ENCODE peak calls at places on chromosomes 11 and 22, in ten cellular contexts. J, O, G, I, N, C, B, S, E and P are unnamed samples.

GRCh38 chr11:37712246-37712645 is 1114.2 kb upstream of the RAG2 start:
- DNase-seq in J (no peak), O (no peak), G (no peak), I (no peak), N (no peak), C (no peak), B (peak), S (no peak), E (peak), P (peak)

GRCh38 chr22:26485013-26485412 is 1.3 kb downstream of the SRRD start:
- DNase-seq in J (no peak), O (no peak), G (no peak), I (no peak), N (no peak), C (no peak), B (peak), S (no peak), E (no peak), P (no peak)

GRCh38 chr11:107566569-107566968 is 1.0 kb upstream of the ALKBH8 start:
- DNase-seq in J (no peak), O (no peak), G (no peak), I (no peak), N (no peak), C (no peak), B (no peak), S (no peak), E (no peak), P (no peak)

GRCh38 chr11:11137339-11137738 is 215.7 kb downstream of the CSNK2A3 start:
- DNase-seq in J (no peak), O (no peak), G (no peak), I (no peak), N (no peak), C (peak), B (no peak), S (no peak), E (no peak), P (no peak)

GRCh38 chr11:821513-822371 is 3.0 kb downstream of the PNPLA2 start:
- DNase-seq in J (no peak), O (no peak), G (no peak), I (no peak), N (peak), C (no peak), B (no peak), S (no peak), E (no peak), P (peak)

GRCh38 chr11:19660076-19660475 is 52.6 kb upstream of the NAV2 start:
- DNase-seq in J (peak), O (peak), G (no peak), I (no peak), N (no peak), C (no peak), B (peak), S (no peak), E (no peak), P (no peak)

GRCh38 chr11:1855886-1856265 is 3.0 kb downstream of the LSP1 start:
- DNase-seq in J (no peak), O (no peak), G (no peak), I (no peak), N (no peak), C (no peak), B (no peak), S (no peak), E (no peak), P (no peak)

GRCh38 chr22:36365020-36365411 is 22.8 kb downstream of the MYH9 start:
- DNase-seq in J (peak), O (peak), G (peak), I (peak), N (peak), C (peak), B (peak), S (no peak), E (no peak), P (no peak)

GRCh38 chr22:46945481-46945880 is 183.0 kb downstream of the TBC1D22A start:
- DNase-seq in J (no peak), O (no peak), G (no peak), I (no peak), N (no peak), C (no peak), B (no peak), S (no peak), E (no peak), P (no peak)

GRCh38 chr11:65150513-65151271 is 16.4 kb upstream of the SYVN1 start:
- DNase-seq in J (no peak), O (peak), G (no peak), I (no peak), N (peak), C (no peak), B (peak), S (peak), E (no peak), P (peak)

GRCh38 chr11:122293298-122294023 is 177.4 kb upstream of the BLID start:
- DNase-seq in J (no peak), O (no peak), G (no peak), I (no peak), N (no peak), C (no peak), B (peak), S (peak), E (no peak), P (no peak)

GRCh38 chr22:19874307-19875060 is 19.8 kb upstream of the GNB1L start:
- DNase-seq in J (peak), O (no peak), G (no peak), I (no peak), N (no peak), C (peak), B (peak), S (no peak), E (peak), P (no peak)

GRCh38 chr11:58006940-58007339 is 16.7 kb upstream of the OR9Q1 start:
- DNase-seq in J (no peak), O (no peak), G (no peak), I (no peak), N (no peak), C (no peak), B (peak), S (no peak), E (no peak), P (no peak)

GRCh38 chr11:69913591-69914285 is 94.5 kb upstream of the FGF3 start:
- DNase-seq in J (no peak), O (no peak), G (no peak), I (no peak), N (no peak), C (no peak), B (no peak), S (no peak), E (no peak), P (no peak)

GRCh38 chr11:15800121-15800800 is 556.1 kb downstream of the SOX6 start:
- DNase-seq in J (no peak), O (no peak), G (no peak), I (no peak), N (peak), C (no peak), B (peak), S (no peak), E (no peak), P (no peak)

GRCh38 chr22:29710922-29711593 is 8.7 kb upstream of the CABP7 start:
- DNase-seq in J (no peak), O (no peak), G (no peak), I (no peak), N (peak), C (no peak), B (no peak), S (peak), E (no peak), P (peak)

GRCh38 chr11:108027057-108027456 is 18.4 kb downstream of the CUL5 start:
- DNase-seq in J (no peak), O (no peak), G (no peak), I (no peak), N (no peak), C (no peak), B (no peak), S (no peak), E (no peak), P (no peak)

GRCh38 chr11:11810764-11811726 is 30.7 kb upstream of the USP47 start:
- DNase-seq in J (no peak), O (no peak), G (no peak), I (no peak), N (no peak), C (no peak), B (no peak), S (no peak), E (no peak), P (no peak)

GRCh38 chr11:45371251-45371749 is 85.2 kb upstream of the SYT13 start:
- DNase-seq in J (peak), O (peak), G (peak), I (peak), N (peak), C (peak), B (peak), S (peak), E (peak), P (peak)

GRCh38 chr11:47021965-47022364 is 85.4 kb downstream of the CSTPP1 start:
- DNase-seq in J (no peak), O (no peak), G (no peak), I (no peak), N (no peak), C (no peak), B (no peak), S (no peak), E (no peak), P (no peak)

GRCh38 chr11:10490032-10490397 is 35.0 kb downstream of the AMPD3 start:
- DNase-seq in J (no peak), O (no peak), G (no peak), I (no peak), N (no peak), C (no peak), B (no peak), S (no peak), E (no peak), P (no peak)

GRCh38 chr11:16095756-16096155 is 260.6 kb downstream of the SOX6 start:
- DNase-seq in J (no peak), O (no peak), G (no peak), I (no peak), N (no peak), C (no peak), B (no peak), S (no peak), E (no peak), P (no peak)

GRCh38 chr22:28627791-28628190 is 51.8 kb downstream of the TTC28 start:
- DNase-seq in J (no peak), O (no peak), G (no peak), I (no peak), N (no peak), C (no peak), B (no peak), S (no peak), E (no peak), P (no peak)

GRCh38 chr22:48952256-48953102 is 875.2 kb downstream of the BRD1 start:
- DNase-seq in J (no peak), O (peak), G (no peak), I (no peak), N (no peak), C (no peak), B (no peak), S (no peak), E (no peak), P (no peak)

GRCh38 chr22:27223317-27224177 is 566.2 kb downstream of the MIAT start:
- DNase-seq in J (no peak), O (no peak), G (no peak), I (no peak), N (no peak), C (no peak), B (peak), S (no peak), E (no peak), P (no peak)

GRCh38 chr11:48034926-48035876 is 54.8 kb downstream of the PTPRJ start:
- DNase-seq in J (no peak), O (no peak), G (no peak), I (no peak), N (peak), C (no peak), B (peak), S (no peak), E (peak), P (peak)

GRCh38 chr22:36432592-36433317 is 45.0 kb upstream of the MYH9 start:
- DNase-seq in J (no peak), O (no peak), G (no peak), I (no peak), N (no peak), C (no peak), B (no peak), S (no peak), E (no peak), P (no peak)

GRCh38 chr22:35736701-35737100 is 19.0 kb downstream of the APOL5 start:
- DNase-seq in J (no peak), O (no peak), G (no peak), I (no peak), N (no peak), C (no peak), B (no peak), S (no peak), E (no peak), P (no peak)

GRCh38 chr22:44286673-44287072 is 26.1 kb downstream of the SHISAL1 start:
- DNase-seq in J (no peak), O (no peak), G (no peak), I (no peak), N (no peak), C (no peak), B (no peak), S (no peak), E (peak), P (no peak)

GRCh38 chr11:35792148-35792845 is 129.7 kb downstream of the TRIM44 start:
- DNase-seq in J (no peak), O (no peak), G (no peak), I (no peak), N (peak), C (no peak), B (no peak), S (peak), E (no peak), P (peak)

GRCh38 chr22:45575607-45576272 is 73.1 kb downstream of the FBLN1 start:
- DNase-seq in J (no peak), O (no peak), G (no peak), I (no peak), N (no peak), C (no peak), B (peak), S (no peak), E (no peak), P (no peak)

GRCh38 chr11:27640954-27641353 is 59.3 kb downstream of the BDNF start:
- DNase-seq in J (no peak), O (no peak), G (no peak), I (no peak), N (no peak), C (no peak), B (no peak), S (no peak), E (no peak), P (no peak)

GRCh38 chr11:64089915-64090810 is 54.4 kb downstream of the FLRT1 start:
- DNase-seq in J (no peak), O (no peak), G (no peak), I (no peak), N (no peak), C (no peak), B (no peak), S (no peak), E (no peak), P (no peak)

GRCh38 chr11:62137276-62137861 is 13.6 kb downstream of the INCENP start:
- DNase-seq in J (no peak), O (no peak), G (no peak), I (no peak), N (no peak), C (no peak), B (no peak), S (peak), E (no peak), P (no peak)

GRCh38 chr11:75195164-75195962 is 44.5 kb downstream of the SLCO2B1 start:
- DNase-seq in J (no peak), O (no peak), G (no peak), I (no peak), N (peak), C (no peak), B (no peak), S (peak), E (no peak), P (no peak)

GRCh38 chr11:65445101-65445603 is 22.6 kb downstream of the NEAT1 start:
- DNase-seq in J (peak), O (no peak), G (no peak), I (no peak), N (peak), C (no peak), B (peak), S (no peak), E (no peak), P (no peak)

GRCh38 chr11:98561877-98562395 is 458.8 kb upstream of the CNTN5 start:
- DNase-seq in J (no peak), O (no peak), G (no peak), I (no peak), N (no peak), C (no peak), B (peak), S (no peak), E (no peak), P (no peak)

GRCh38 chr11:67033661-67034166 is 10.8 kb downstream of the SYT12 start:
- DNase-seq in J (no peak), O (no peak), G (no peak), I (no peak), N (no peak), C (no peak), B (peak), S (no peak), E (no peak), P (no peak)